ENCODE peak calls at places on chromosomes 11 and 22, in six cellular contexts. One of them, this sample, is unnamed.
A peak's percentile ranks its signal among the peaks of the same experiment; 100 is the strongest.

GRCh38 chr11:433641-434040 is 8.2 kb downstream of the ANO9 start:
- DNase-seq in pancreas: peak; percentile 54
- DNase-seq in IMR-90: no peak
- DNase-seq in mesenchymal stem cell: no peak
- DNase-seq in HepG2: no peak
- DNase-seq in heart right ventricle: no peak
- DNase-seq in this sample: no peak

GRCh38 chr11:10678106-10678505 is 15.4 kb downstream of the IRAG1 start:
- DNase-seq in mesenchymal stem cell: no peak
- DNase-seq in heart right ventricle: no peak
- DNase-seq in IMR-90: no peak
- DNase-seq in pancreas: no peak
- DNase-seq in HepG2: no peak
- DNase-seq in this sample: no peak

GRCh38 chr11:74506823-74507222 is 13.3 kb upstream of the LIPT2 start:
- DNase-seq in IMR-90: no peak
- DNase-seq in mesenchymal stem cell: peak; percentile 6
- DNase-seq in heart right ventricle: no peak
- DNase-seq in pancreas: no peak
- DNase-seq in HepG2: no peak
- DNase-seq in this sample: no peak

GRCh38 chr22:27726726-27727449 is 74.7 kb downstream of the MN1 start:
- DNase-seq in IMR-90: peak; percentile 34
- DNase-seq in heart right ventricle: peak; percentile 79
- DNase-seq in mesenchymal stem cell: peak; percentile 85
- DNase-seq in HepG2: peak; percentile 4
- DNase-seq in pancreas: no peak
- DNase-seq in this sample: peak; percentile 72

GRCh38 chr11:63889344-63889743 is 27.6 kb downstream of the RCOR2 start:
- DNase-seq in HepG2: no peak
- DNase-seq in mesenchymal stem cell: no peak
- DNase-seq in pancreas: no peak
- DNase-seq in heart right ventricle: no peak
- DNase-seq in IMR-90: no peak
- DNase-seq in this sample: no peak

GRCh38 chr11:13344818-13345217 is 67.2 kb downstream of the BMAL1 start:
- DNase-seq in pancreas: no peak
- DNase-seq in heart right ventricle: no peak
- DNase-seq in mesenchymal stem cell: no peak
- DNase-seq in IMR-90: no peak
- DNase-seq in HepG2: no peak
- DNase-seq in this sample: peak; percentile 52

GRCh38 chr11:130383363-130384168 is 44.8 kb downstream of the ADAMTS8 start:
- DNase-seq in IMR-90: peak; percentile 100
- DNase-seq in heart right ventricle: no peak
- DNase-seq in mesenchymal stem cell: peak; percentile 94
- DNase-seq in pancreas: no peak
- DNase-seq in HepG2: peak; percentile 44
- DNase-seq in this sample: no peak

GRCh38 chr11:94849836-94850235 is 81.7 kb downstream of the AMOTL1 start:
- DNase-seq in IMR-90: peak; percentile 23
- DNase-seq in HepG2: no peak
- DNase-seq in pancreas: no peak
- DNase-seq in heart right ventricle: peak; percentile 24
- DNase-seq in mesenchymal stem cell: no peak
- DNase-seq in this sample: no peak

GRCh38 chr22:26658161-26658560 is 773 bp downstream of the MIAT start:
- DNase-seq in pancreas: no peak
- DNase-seq in HepG2: no peak
- DNase-seq in heart right ventricle: no peak
- DNase-seq in mesenchymal stem cell: no peak
- DNase-seq in IMR-90: no peak
- DNase-seq in this sample: no peak

GRCh38 chr11:10646005-10646404 is 47.5 kb downstream of the IRAG1 start:
- DNase-seq in heart right ventricle: no peak
- DNase-seq in HepG2: no peak
- DNase-seq in mesenchymal stem cell: no peak
- DNase-seq in IMR-90: no peak
- DNase-seq in pancreas: no peak
- DNase-seq in this sample: no peak

GRCh38 chr11:92702771-92703170 is 266.7 kb upstream of the MTNR1B start:
- DNase-seq in pancreas: no peak
- DNase-seq in HepG2: no peak
- DNase-seq in heart right ventricle: no peak
- DNase-seq in IMR-90: peak; percentile 73
- DNase-seq in mesenchymal stem cell: no peak
- DNase-seq in this sample: no peak

GRCh38 chr11:62497132-62497915 is 49.3 kb downstream of the AHNAK start:
- DNase-seq in HepG2: peak; percentile 86
- DNase-seq in IMR-90: peak; percentile 81
- DNase-seq in mesenchymal stem cell: peak; percentile 76
- DNase-seq in heart right ventricle: no peak
- DNase-seq in pancreas: no peak
- DNase-seq in this sample: no peak

GRCh38 chr11:72241290-72241781 is 2.6 kb downstream of the PHOX2A start:
- DNase-seq in mesenchymal stem cell: no peak
- DNase-seq in HepG2: no peak
- DNase-seq in heart right ventricle: no peak
- DNase-seq in pancreas: peak; percentile 52
- DNase-seq in IMR-90: no peak
- DNase-seq in this sample: no peak

GRCh38 chr22:41048791-41049717 is 43.3 kb upstream of the EP300 start:
- DNase-seq in mesenchymal stem cell: peak; percentile 98
- DNase-seq in heart right ventricle: peak; percentile 81
- DNase-seq in pancreas: peak; percentile 61
- DNase-seq in IMR-90: peak; percentile 80
- DNase-seq in HepG2: peak; percentile 61
- DNase-seq in this sample: no peak

GRCh38 chr22:40265783-40266182 is 80.5 kb upstream of the ADSL start:
- DNase-seq in HepG2: no peak
- DNase-seq in pancreas: no peak
- DNase-seq in IMR-90: no peak
- DNase-seq in heart right ventricle: no peak
- DNase-seq in mesenchymal stem cell: no peak
- DNase-seq in this sample: no peak

GRCh38 chr11:119049081-119049480 is 7.9 kb downstream of the HYOU1 start:
- DNase-seq in pancreas: no peak
- DNase-seq in HepG2: no peak
- DNase-seq in heart right ventricle: no peak
- DNase-seq in IMR-90: no peak
- DNase-seq in mesenchymal stem cell: no peak
- DNase-seq in this sample: no peak

GRCh38 chr11:69563946-69564780 is 76.8 kb upstream of the CCND1 start:
- DNase-seq in heart right ventricle: no peak
- DNase-seq in mesenchymal stem cell: peak; percentile 35
- DNase-seq in HepG2: peak; percentile 22
- DNase-seq in IMR-90: peak; percentile 30
- DNase-seq in pancreas: no peak
- DNase-seq in this sample: no peak

GRCh38 chr11:74012072-74012809 is 3.4 kb upstream of the UCP3 start:
- DNase-seq in mesenchymal stem cell: no peak
- DNase-seq in pancreas: no peak
- DNase-seq in IMR-90: no peak
- DNase-seq in HepG2: no peak
- DNase-seq in heart right ventricle: no peak
- DNase-seq in this sample: no peak

GRCh38 chr22:21641417-21641794 is 696 bp upstream of the SDF2L1 start:
- DNase-seq in mesenchymal stem cell: peak; percentile 85
- DNase-seq in IMR-90: peak; percentile 55
- DNase-seq in heart right ventricle: no peak
- DNase-seq in HepG2: peak; percentile 59
- DNase-seq in pancreas: no peak
- DNase-seq in this sample: no peak

GRCh38 chr11:103544874-103545273 is 435.6 kb downstream of the DYNC2H1 start:
- DNase-seq in HepG2: no peak
- DNase-seq in IMR-90: no peak
- DNase-seq in mesenchymal stem cell: no peak
- DNase-seq in pancreas: no peak
- DNase-seq in heart right ventricle: no peak
- DNase-seq in this sample: no peak

GRCh38 chr11:111947143-111947542 is 10.0 kb downstream of the DIXDC1 start:
- DNase-seq in HepG2: no peak
- DNase-seq in heart right ventricle: no peak
- DNase-seq in pancreas: no peak
- DNase-seq in IMR-90: no peak
- DNase-seq in mesenchymal stem cell: no peak
- DNase-seq in this sample: no peak

GRCh38 chr11:2071748-2072385 is 67.3 kb downstream of the IGF2 start:
- DNase-seq in IMR-90: no peak
- DNase-seq in HepG2: no peak
- DNase-seq in mesenchymal stem cell: no peak
- DNase-seq in heart right ventricle: no peak
- DNase-seq in pancreas: no peak
- DNase-seq in this sample: no peak

GRCh38 chr11:6022954-6023353 is 7.6 kb downstream of the OR56A1 start:
- DNase-seq in HepG2: peak; percentile 43
- DNase-seq in IMR-90: peak; percentile 43
- DNase-seq in mesenchymal stem cell: peak; percentile 41
- DNase-seq in pancreas: no peak
- DNase-seq in heart right ventricle: peak; percentile 51
- DNase-seq in this sample: no peak

GRCh38 chr22:19398206-19398605 is 33.3 kb downstream of the HIRA start:
- DNase-seq in mesenchymal stem cell: no peak
- DNase-seq in HepG2: no peak
- DNase-seq in IMR-90: no peak
- DNase-seq in pancreas: no peak
- DNase-seq in heart right ventricle: no peak
- DNase-seq in this sample: no peak

GRCh38 chr11:116615211-116615865 is 157.4 kb downstream of the BUD13 start:
- DNase-seq in HepG2: no peak
- DNase-seq in mesenchymal stem cell: no peak
- DNase-seq in heart right ventricle: no peak
- DNase-seq in IMR-90: no peak
- DNase-seq in pancreas: no peak
- DNase-seq in this sample: no peak

DNA sequence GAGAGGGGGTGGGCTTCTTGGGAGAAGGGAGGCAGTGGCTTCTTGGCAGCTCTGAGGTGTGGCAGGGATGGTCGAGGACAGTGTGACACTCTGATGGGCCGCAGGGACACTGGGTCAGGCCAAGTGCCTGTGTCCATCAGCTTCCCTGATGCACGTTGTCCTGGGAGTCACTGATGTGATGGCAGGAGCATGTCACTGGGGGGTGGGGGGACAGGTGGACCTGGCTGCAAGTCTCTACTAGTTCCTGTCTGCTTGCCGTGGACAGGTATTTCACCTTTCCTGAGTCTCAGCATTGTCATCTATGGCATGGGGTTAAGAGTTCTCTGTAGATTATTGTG is 592.9 kb downstream of the TBC1D22A start:
- DNase-seq in heart right ventricle: no peak
- DNase-seq in IMR-90: no peak
- DNase-seq in mesenchymal stem cell: no peak
- DNase-seq in pancreas: no peak
- DNase-seq in HepG2: no peak
- DNase-seq in this sample: no peak
- H3K9me3 ChIP-seq in heart right ventricle: no peaks in the 10 kb centered on the region
- H3K9me3 ChIP-seq in IMR-90: peaks cover 7% of the 10 kb centered on the region
- H3K9me3 ChIP-seq in mesenchymal stem cell: no peaks in the 10 kb centered on the region
- H3K9me3 ChIP-seq in pancreas: no peaks in the 10 kb centered on the region
- H3K9me3 ChIP-seq in HepG2: no peaks in the 10 kb centered on the region
- H3K9me3 ChIP-seq in this sample: no peaks in the 10 kb centered on the region

DNA sequence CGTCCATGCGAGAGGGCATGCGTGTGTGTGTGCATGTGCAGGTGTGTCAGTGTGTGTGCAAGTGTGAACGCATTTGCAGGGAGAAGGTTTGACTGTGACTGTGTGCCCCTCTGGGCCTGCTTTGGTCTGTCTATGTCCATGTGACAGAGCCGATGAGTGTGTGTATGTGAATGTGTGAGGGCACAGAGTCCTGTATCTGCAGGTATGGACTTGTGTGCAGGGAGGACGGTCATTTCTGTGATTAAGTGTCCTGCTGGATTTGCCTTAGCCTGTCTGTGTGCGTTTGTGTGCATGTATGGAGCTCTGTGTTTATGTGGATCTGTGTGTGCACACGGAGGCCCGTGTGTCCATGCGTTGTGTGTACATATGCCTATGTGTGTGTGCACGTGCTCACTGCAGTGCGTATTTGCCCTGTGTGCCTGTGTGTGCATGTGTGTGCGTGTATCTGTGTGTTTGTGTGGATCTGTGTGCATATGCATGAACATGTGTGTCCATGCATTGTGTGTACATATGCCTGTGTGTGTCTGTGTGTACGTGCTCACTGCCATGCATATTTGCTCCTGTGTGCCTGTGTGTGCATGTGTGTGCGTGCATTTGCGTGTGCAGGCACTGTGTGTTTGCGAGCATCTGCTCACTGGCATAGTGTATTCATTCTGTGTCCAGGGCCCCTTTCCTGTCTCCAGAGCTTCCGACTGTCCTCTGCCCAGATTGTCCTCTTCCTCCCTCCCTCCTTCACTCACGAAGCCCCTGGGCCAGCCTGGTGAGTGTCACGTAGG is 5.6 kb downstream of the EMID1 start:
- DNase-seq in IMR-90: no peak
- DNase-seq in mesenchymal stem cell: no peak
- DNase-seq in heart right ventricle: no peak
- DNase-seq in HepG2: no peak
- DNase-seq in pancreas: no peak
- DNase-seq in this sample: no peak
- H3K4me1 ChIP-seq in IMR-90: no peaks in the 10 kb centered on the region
- H3K4me1 ChIP-seq in mesenchymal stem cell: peaks cover 1% of the 10 kb centered on the region
- H3K4me1 ChIP-seq in heart right ventricle: peaks cover under 1% of the 10 kb centered on the region
- H3K4me1 ChIP-seq in HepG2: peaks cover 14% of the 10 kb centered on the region
- H3K4me1 ChIP-seq in pancreas: no peaks in the 10 kb centered on the region
- H3K4me1 ChIP-seq in this sample: no peaks in the 10 kb centered on the region

GRCh38 chr22:37105154-37105553 is 4.4 kb downstream of the TMPRSS6 start:
- DNase-seq in heart right ventricle: no peak
- DNase-seq in mesenchymal stem cell: no peak
- DNase-seq in HepG2: no peak
- DNase-seq in pancreas: no peak
- DNase-seq in IMR-90: no peak
- DNase-seq in this sample: no peak
- H3K27ac ChIP-seq in heart right ventricle: no peak overlapping the region
- H3K27ac ChIP-seq in mesenchymal stem cell: no peak overlapping the region
- H3K27ac ChIP-seq in HepG2: no peak overlapping the region
- H3K27ac ChIP-seq in pancreas: no peak overlapping the region
- H3K27ac ChIP-seq in IMR-90: no peak overlapping the region
- H3K27ac ChIP-seq in this sample: no peak overlapping the region

DNA sequence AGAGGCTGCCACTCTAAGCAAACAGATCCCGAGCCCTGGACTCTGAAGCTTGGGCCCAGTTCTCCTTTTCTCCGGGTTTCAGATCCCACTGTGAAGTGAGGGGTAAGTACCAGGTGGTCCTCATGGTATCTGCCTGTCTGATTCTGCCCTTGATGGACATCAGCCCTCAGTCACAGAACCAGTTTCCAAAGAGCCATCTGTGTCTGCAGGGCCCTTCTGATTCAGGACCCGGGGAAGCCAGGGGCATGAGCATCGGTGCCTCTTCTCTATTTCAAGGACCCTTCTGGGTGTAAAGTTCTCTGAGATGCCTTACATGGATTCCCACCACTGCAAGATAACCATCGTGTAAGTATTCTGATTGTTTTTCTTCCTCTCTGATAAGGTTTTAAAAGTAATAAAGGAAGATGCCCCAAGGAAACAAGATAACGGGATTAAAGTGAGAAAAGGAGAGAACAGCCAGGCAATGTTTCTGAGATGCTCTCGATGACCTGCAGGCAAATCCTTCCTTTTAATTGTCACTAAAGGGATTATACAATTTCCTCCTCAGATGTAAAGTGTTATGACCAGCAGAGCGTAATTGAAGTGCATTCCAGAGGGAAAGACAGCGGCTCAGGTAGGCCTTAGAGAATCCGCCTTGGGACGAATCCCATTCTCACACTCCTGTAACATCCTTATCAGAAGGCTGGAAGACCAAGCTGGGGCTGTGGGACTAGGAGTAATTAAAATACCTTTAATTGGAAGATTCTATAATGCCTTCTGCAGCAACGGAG is 924.3 kb downstream of the TBC1D22A start:
- DNase-seq in IMR-90: no peak
- DNase-seq in pancreas: no peak
- DNase-seq in HepG2: no peak
- DNase-seq in mesenchymal stem cell: no peak
- DNase-seq in heart right ventricle: no peak
- DNase-seq in this sample: no peak
- H3K9me3 ChIP-seq in IMR-90: peaks cover 57% of the 10 kb centered on the region
- H3K9me3 ChIP-seq in pancreas: no peaks in the 10 kb centered on the region
- H3K9me3 ChIP-seq in HepG2: no peaks in the 10 kb centered on the region
- H3K9me3 ChIP-seq in mesenchymal stem cell: peaks cover 19% of the 10 kb centered on the region
- H3K9me3 ChIP-seq in heart right ventricle: peaks cover 9% of the 10 kb centered on the region
- H3K9me3 ChIP-seq in this sample: peaks cover 10% of the 10 kb centered on the region